ENCODE peak calls at places on chromosomes 16 and 17, in five cellular contexts. One of them, this sample, is unnamed.

GRCh38 chr17:54196751-54197150 is 374.0 kb downstream of the KIF2B start:
- DNase-seq in HuH-7: no peak
- DNase-seq in colonic mucosa: no peak
- DNase-seq in NCI-H1092: no peak
- DNase-seq in NCI-H1417: no peak
- DNase-seq in this sample: no peak

GRCh38 chr17:69547947-69548346 is 133.4 kb downstream of the MAP2K6 start:
- DNase-seq in HuH-7: no peak
- DNase-seq in colonic mucosa: no peak
- DNase-seq in NCI-H1092: no peak
- DNase-seq in NCI-H1417: no peak
- DNase-seq in this sample: no peak

GRCh38 chr16:25151996-25152395 is 40.5 kb downstream of the LCMT1 start:
- DNase-seq in HuH-7: no peak
- DNase-seq in colonic mucosa: no peak
- DNase-seq in NCI-H1092: no peak
- DNase-seq in NCI-H1417: no peak
- DNase-seq in this sample: no peak

GRCh38 chr17:69363488-69364210 is 36.7 kb upstream of the ABCA5 start:
- DNase-seq in HuH-7: no peak
- DNase-seq in colonic mucosa: no peak
- DNase-seq in NCI-H1092: no peak
- DNase-seq in NCI-H1417: no peak
- DNase-seq in this sample: no peak

GRCh38 chr17:4043862-4044261 is 79.6 kb upstream of the ATP2A3 start:
- DNase-seq in HuH-7: no peak
- DNase-seq in colonic mucosa: no peak
- DNase-seq in NCI-H1092: no peak
- DNase-seq in NCI-H1417: no peak
- DNase-seq in this sample: no peak

GRCh38 chr17:33292981-33293867 is at the start of gene ASIC2:
- DNase-seq in HuH-7: no peak
- DNase-seq in colonic mucosa: peak
- DNase-seq in NCI-H1092: peak
- DNase-seq in NCI-H1417: peak
- DNase-seq in this sample: no peak

GRCh38 chr16:86819523-86819887 is 241.2 kb downstream of the FOXL1 start:
- DNase-seq in HuH-7: no peak
- DNase-seq in colonic mucosa: no peak
- DNase-seq in NCI-H1092: no peak
- DNase-seq in NCI-H1417: no peak
- DNase-seq in this sample: no peak

GRCh38 chr16:49788505-49788904 is 67.4 kb downstream of the ZNF423 start:
- DNase-seq in HuH-7: no peak
- DNase-seq in colonic mucosa: peak
- DNase-seq in NCI-H1092: no peak
- DNase-seq in NCI-H1417: no peak
- DNase-seq in this sample: no peak